ENCODE peak calls at places on chromosomes 13 and 19, in four cellular contexts. A, T, F and L are unnamed samples.

GRCh38 chr13:92802776-92803175 is 423.8 kb upstream of the GPC6 start:
- DNase-seq in F (no peak), T (no peak), A (peak), L (no peak)

GRCh38 chr19:38294090-38294489 is 10.0 kb upstream of the C19orf33 start:
- DNase-seq in T (no peak), A (no peak), F (no peak), L (no peak)

GRCh38 chr13:50678464-50679162 is 164.9 kb downstream of the DLEU7 start:
- DNase-seq in T (peak), F (no peak), A (peak), L (no peak)

GRCh38 chr13:59906413-59907027 is 257.2 kb downstream of the DIAPH3 start:
- DNase-seq in F (no peak), T (peak), A (peak), L (no peak)

GRCh38 chr19:48959341-48960239 is 4.9 kb downstream of the BAX start:
- DNase-seq in T (no peak), F (no peak), A (no peak), L (no peak)

GRCh38 chr19:57078802-57079201 is 41.0 kb upstream of the USP29 start:
- DNase-seq in T (no peak), A (no peak), F (no peak), L (no peak)

GRCh38 chr13:41490616-41491015 is 33.3 kb downstream of the RGCC start:
- DNase-seq in F (no peak), T (no peak), A (no peak), L (no peak)

GRCh38 chr19:46633130-46633529 is 2.9 kb downstream of the GNG8 start:
- DNase-seq in F (no peak), A (no peak), T (no peak), L (no peak)

GRCh38 chr19:6014551-6015135 is 36.7 kb upstream of the RANBP3 start:
- DNase-seq in F (no peak), A (no peak), T (no peak), L (no peak)

GRCh38 chr19:34508540-34508939 is 27.0 kb downstream of the WTIP start:
- DNase-seq in F (no peak), A (no peak), T (no peak), L (no peak)

GRCh38 chr13:22800726-22801401 is 379.9 kb upstream of the SGCG start:
- DNase-seq in F (no peak), A (no peak), T (peak), L (peak)

GRCh38 chr13:80339578-80339840 is 1.4 kb downstream of the SPRY2 start:
- DNase-seq in A (no peak), T (no peak), F (no peak), L (no peak)

GRCh38 chr19:4534836-4535658 is at the start of gene PLIN5:
- DNase-seq in A (peak), T (peak), F (no peak), L (no peak)

GRCh38 chr13:99126821-99127220 is 73.8 kb upstream of the UBAC2 start:
- DNase-seq in T (no peak), F (no peak), A (no peak), L (no peak)

GRCh38 chr19:28067882-28068281 is 1145.1 kb downstream of the UQCRFS1 start:
- DNase-seq in A (no peak), T (no peak), F (no peak), L (no peak)

GRCh38 chr19:48966541-48967345 is 1.6 kb downstream of the FTL start:
- DNase-seq in T (peak), A (no peak), F (no peak), L (no peak)

GRCh38 chr19:55370305-55370988 is at the start of gene IL11:
- DNase-seq in A (peak), F (no peak), T (no peak), L (no peak)

GRCh38 chr13:113781571-113781970 is 22.5 kb downstream of the TMEM255B start:
- DNase-seq in A (peak), T (no peak), F (no peak), L (no peak)

GRCh38 chr13:101144808-101145419 is 271.4 kb downstream of the NALCN start:
- DNase-seq in F (no peak), T (peak), A (peak), L (no peak)

GRCh38 chr13:44050450-44051063 is 170.9 kb downstream of the LACC1 start:
- DNase-seq in T (peak), A (peak), F (no peak), L (no peak)

GRCh38 chr13:36096411-36097184 is 34.6 kb downstream of the DCLK1 start:
- DNase-seq in T (peak), F (no peak), A (no peak), L (peak)

GRCh38 chr19:2170219-2170618 is 6.5 kb downstream of the DOT1L start:
- DNase-seq in F (no peak), T (no peak), A (no peak), L (no peak)

GRCh38 chr13:23673867-23674605 is 103.8 kb downstream of the TNFRSF19 start:
- DNase-seq in A (no peak), F (no peak), T (no peak), L (no peak)

GRCh38 chr19:31261019-31261595 is 88.1 kb downstream of the TSHZ3 start:
- DNase-seq in F (no peak), A (no peak), T (no peak), L (no peak)

GRCh38 chr19:4449826-4450075 is 7.8 kb downstream of the UBXN6 start:
- DNase-seq in A (no peak), F (no peak), T (no peak), L (no peak)

DNA sequence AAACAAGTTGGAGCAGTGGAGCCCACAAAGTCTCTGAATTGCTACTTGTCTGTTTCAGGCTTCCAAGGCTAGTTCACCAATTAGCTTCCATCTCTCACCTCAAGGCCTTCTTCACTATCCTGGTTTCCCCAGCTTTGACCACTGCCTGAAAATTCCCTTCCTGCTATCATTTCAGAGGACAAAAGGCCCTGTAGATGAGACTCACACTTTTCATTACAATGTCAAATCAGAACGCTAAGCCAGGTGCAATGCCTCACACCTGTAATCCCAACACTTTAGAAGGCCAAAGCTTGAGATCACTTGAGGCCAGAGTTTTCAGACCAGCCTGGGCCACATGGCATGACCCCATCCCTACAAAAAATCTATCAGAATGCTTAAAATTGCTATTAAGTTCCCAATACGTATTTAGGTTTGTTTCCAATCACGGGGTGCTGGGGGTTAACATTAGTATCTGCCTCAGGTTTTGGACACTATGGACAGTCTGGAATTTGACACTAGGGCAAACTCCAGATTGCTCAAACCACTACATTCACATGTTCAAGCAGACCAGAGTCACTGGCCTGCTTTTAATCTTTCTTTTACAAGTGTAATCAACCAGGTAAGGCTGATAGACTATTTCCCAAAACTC is 5.5 kb downstream of the TPT1 start:
- DNase-seq in A (no peak), T (peak), F (no peak), L (no peak)
- H3K4me3 ChIP-seq in A (no peak), T (no peak), F (no peak), L (no peak)

DNA sequence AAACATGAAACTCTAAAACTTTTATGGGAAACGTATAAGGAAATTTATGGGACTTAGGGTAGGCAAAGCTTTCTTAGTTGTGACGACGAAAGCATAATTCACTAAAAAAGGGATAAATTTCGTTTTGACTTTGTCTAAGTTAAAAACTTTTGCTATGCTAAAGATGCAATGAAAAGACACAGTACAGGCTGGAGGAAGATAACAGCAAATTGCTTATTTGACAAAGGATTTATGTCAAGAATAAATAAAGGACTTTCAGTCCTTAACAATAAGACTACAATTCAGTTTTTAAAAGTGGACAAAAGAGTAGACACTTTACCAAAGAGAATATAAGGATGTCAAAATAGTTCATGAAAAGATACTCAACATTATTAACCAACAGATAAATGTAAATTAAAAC is 150.2 kb downstream of the NBEA start:
- DNase-seq in T (no peak), F (no peak), A (no peak), L (no peak)
- TF ChIP-seq CTCF in T (no peak), F (no peak), A (no peak), L (no peak)

GRCh38 chr19:13209797-13210775 is 59.9 kb downstream of the IER2 start:
- DNase-seq in T (no peak), A (no peak), F (no peak), L (no peak)

GRCh38 chr19:13206581-13206980 is 56.4 kb downstream of the IER2 start:
- DNase-seq in A (no peak), F (no peak), T (no peak), L (no peak)

GRCh38 chr19:13208964-13209796 is 59.0 kb downstream of the IER2 start:
- DNase-seq in A (no peak), F (no peak), T (no peak), L (no peak)

GRCh38 chr19:13208131-13208963 is 58.1 kb downstream of the IER2 start:
- DNase-seq in F (no peak), A (no peak), T (peak), L (no peak)

GRCh38 chr19:13207237-13208130 is 57.3 kb downstream of the IER2 start:
- DNase-seq in F (no peak), T (no peak), A (no peak), L (no peak)
- H3K4me3 ChIP-seq in F (no peak), T (no peak), A (no peak), L (peak)

GRCh38 chr19:15454371-15454800 is 4.6 kb upstream of the WIZ start:
- DNase-seq in F (no peak), A (no peak), T (no peak), L (no peak)
- TF ChIP-seq CTCF in F (no peak), A (peak), T (peak), L (peak)

DNA sequence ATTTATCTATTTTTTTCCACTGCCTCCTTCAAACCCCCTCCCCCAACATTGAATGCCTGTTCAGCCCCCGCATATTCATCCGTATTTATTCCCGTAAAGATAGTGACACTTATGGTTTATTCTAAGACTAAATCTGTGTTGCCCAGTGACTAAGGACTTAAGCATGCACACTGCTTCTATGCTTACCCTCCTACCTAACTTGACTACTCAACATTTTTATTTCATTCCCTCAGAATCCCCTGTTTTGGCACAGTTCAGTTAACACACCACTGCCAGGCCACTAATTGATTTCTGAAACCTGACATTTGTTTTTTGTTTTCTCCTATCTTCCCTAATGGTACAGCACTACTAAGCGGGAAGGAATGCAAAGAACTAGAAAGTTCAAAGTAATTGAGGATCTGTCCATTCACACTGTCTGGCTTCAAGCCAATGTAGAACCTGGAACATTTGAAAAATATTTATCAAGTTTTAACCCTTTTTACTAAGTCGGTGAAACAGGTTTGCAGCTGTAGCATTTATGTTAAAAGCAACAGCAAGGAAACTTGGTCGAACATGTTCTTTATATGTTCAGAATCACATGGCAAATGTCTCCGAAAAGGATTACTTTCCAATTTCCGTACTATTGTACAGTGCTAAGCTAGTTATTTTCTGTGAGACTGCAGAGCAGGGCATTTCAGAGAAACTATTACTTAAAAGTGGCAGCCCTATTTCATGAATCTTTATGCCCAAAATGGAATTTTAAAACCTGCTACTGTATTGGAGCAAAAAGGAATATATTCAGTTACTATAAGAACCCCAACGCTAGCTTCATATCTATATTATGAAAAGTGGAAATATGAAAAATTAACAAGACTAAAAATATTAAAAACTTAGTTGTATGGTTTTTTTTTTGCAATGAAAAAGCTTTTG is 2.5 kb upstream of the KLF5 start:
- DNase-seq in A (peak), T (peak), F (no peak), L (peak)
- H3K4me3 ChIP-seq in A (peak), T (no peak), F (no peak), L (peak)